ENCODE peak calls at places on chromosomes 12 and 14, in seven cellular contexts. I is adipocyte, R is hypothalamus, A is SHP77, C is IMR-90, B is fibroblast of lung, W is AG04449. M is an unnamed sample.

GRCh38 chr14:97602438-97603117 is 805.4 kb downstream of the VRK1 start:
- DNase-seq in I (no peak), R (no peak), A (no peak), C (no peak), B (no peak), W (no peak), M (no peak)

GRCh38 chr12:25769076-25769945 is 189.2 kb upstream of the RASSF8 start:
- DNase-seq in I (peak; percentile 84), R (no peak), A (no peak), C (peak; percentile 93), B (peak; percentile 85), W (no peak), M (no peak)

GRCh38 chr12:84696281-84696680 is 216.3 kb downstream of the SLC6A15 start:
- DNase-seq in I (peak; percentile 38), R (no peak), A (no peak), C (no peak), B (no peak), W (no peak), M (no peak)

GRCh38 chr12:58804749-58805148 is 115.6 kb downstream of the LRIG3 start:
- DNase-seq in I (no peak), R (no peak), A (no peak), C (no peak), B (no peak), W (no peak), M (no peak)

GRCh38 chr12:32828552-32828951 is 68.0 kb downstream of the PKP2 start:
- DNase-seq in I (no peak), R (no peak), A (no peak), C (no peak), B (no peak), W (no peak), M (no peak)

GRCh38 chr12:131896811-131897270 is 2.4 kb downstream of the ULK1 start:
- DNase-seq in I (peak; percentile 87), R (no peak), A (peak; percentile 64), C (no peak), B (no peak), W (peak; percentile 37), M (no peak)

GRCh38 chr12:2393996-2394395 is 341.2 kb downstream of the CACNA1C start:
- DNase-seq in I (no peak), R (no peak), A (no peak), C (no peak), B (no peak), W (no peak), M (no peak)

GRCh38 chr12:92108651-92109050 is 37.0 kb downstream of the BTG1 start:
- DNase-seq in I (peak; percentile 75), R (no peak), A (no peak), C (peak; percentile 78), B (peak; percentile 89), W (peak; percentile 66), M (peak; percentile 38)

GRCh38 chr12:113359133-113359938 is 949 bp downstream of the PLBD2 start:
- DNase-seq in I (peak; percentile 26), R (peak; percentile 25), A (no peak), C (peak; percentile 14), B (peak; percentile 19), W (no peak), M (no peak)

GRCh38 chr12:103758310-103759089 is 82.5 kb downstream of the NT5DC3 start:
- DNase-seq in I (no peak), R (no peak), A (no peak), C (no peak), B (no peak), W (no peak), M (no peak)

GRCh38 chr12:5200276-5201087 is 156.8 kb downstream of the KCNA5 start:
- DNase-seq in I (peak; percentile 23), R (no peak), A (peak; percentile 1), C (peak; percentile 28), B (peak; percentile 27), W (no peak), M (peak; percentile 2)

GRCh38 chr12:79897617-79898016 is 37.3 kb downstream of the PPP1R12A start:
- DNase-seq in I (peak; percentile 61), R (no peak), A (no peak), C (peak; percentile 95), B (peak; percentile 62), W (peak; percentile 66), M (no peak)

GRCh38 chr12:118850244-118850825 is 131.0 kb upstream of the SRRM4 start:
- DNase-seq in I (no peak), R (no peak), A (no peak), C (no peak), B (no peak), W (no peak), M (peak; percentile 10)

GRCh38 chr14:75132374-75133086 is 5.7 kb upstream of the NEK9 start:
- DNase-seq in I (peak; percentile 91), R (no peak), A (peak; percentile 37), C (peak; percentile 74), B (peak; percentile 84), W (no peak), M (peak; percentile 25)

GRCh38 chr12:47602949-47603558 is 102.8 kb downstream of the RPAP3 start:
- DNase-seq in I (no peak), R (no peak), A (no peak), C (no peak), B (no peak), W (no peak), M (no peak)

GRCh38 chr12:5587701-5588100 is 155.8 kb downstream of the NTF3 start:
- DNase-seq in I (no peak), R (no peak), A (no peak), C (no peak), B (no peak), W (no peak), M (no peak)

GRCh38 chr12:116380066-116380465 is 102.6 kb upstream of the MED13L start:
- DNase-seq in I (no peak), R (no peak), A (no peak), C (no peak), B (no peak), W (no peak), M (no peak)

GRCh38 chr12:106127289-106128126 is 11.2 kb downstream of the NUAK1 start:
- DNase-seq in I (peak; percentile 32), R (no peak), A (no peak), C (peak; percentile 16), B (no peak), W (no peak), M (no peak)

M was measured in NCI-H774.